ENCODE peak calls at places on chromosomes 12 and 14, in nine cellular contexts. I is testis, Z is heart right ventricle, E is HCT116, B is adipocyte, X is PC-3, H is Peyer's patch, R is neuronal stem cell, U is cardiac muscle cell. J is an unnamed sample. For H3K4me1, the result is how much of the 10 kb centered on the place peaks cover.

GRCh38 chr14:100340454-100340813 is 17.3 kb downstream of the SLC25A47 start:
- DNase-seq in B (no peak), R (no peak), U (no peak), E (no peak), I (peak), H (no peak), Z (no peak), X (no peak), J (peak)

GRCh38 chr12:132248439-132249157 is 80.8 kb downstream of the GALNT9 start:
- DNase-seq in X (peak), R (no peak), I (no peak), U (peak), E (no peak), Z (no peak), B (peak), H (no peak), J (no peak)

GRCh38 chr12:111389635-111390034 is 16.1 kb upstream of the SH2B3 start:
- DNase-seq in E (no peak), B (no peak), U (no peak), I (no peak), Z (no peak), X (peak), H (no peak), R (no peak), J (no peak)

GRCh38 chr14:72443991-72444431 is 449.9 kb downstream of the DPF3 start:
- DNase-seq in B (no peak), E (no peak), X (no peak), R (no peak), H (peak), I (no peak), Z (no peak), U (no peak), J (no peak)

GRCh38 chr12:8493084-8493483 is 20.2 kb upstream of the CLEC4D start:
- DNase-seq in R (no peak), U (no peak), Z (no peak), I (no peak), E (no peak), X (no peak), B (no peak), H (no peak), J (no peak)

GRCh38 chr12:77979597-77980250 is 149.0 kb downstream of the NAV3 start:
- DNase-seq in B (no peak), E (no peak), I (no peak), H (no peak), R (no peak), Z (no peak), X (no peak), U (peak), J (no peak)

GRCh38 chr12:56151672-56152131 is 685 bp upstream of the MYL6B start:
- DNase-seq in Z (no peak), E (peak), B (peak), U (no peak), X (peak), I (peak), H (peak), R (no peak), J (peak)

GRCh38 chr14:96920023-96920422 is 122.8 kb downstream of the VRK1 start:
- DNase-seq in U (no peak), I (no peak), R (no peak), Z (no peak), E (no peak), B (peak), X (no peak), H (no peak), J (no peak)

GRCh38 chr14:31927348-31927826 is 149.7 kb upstream of the ARHGAP5 start:
- DNase-seq in R (no peak), Z (peak), U (peak), H (no peak), E (no peak), B (peak), X (peak), I (no peak), J (no peak)

GRCh38 chr12:122867701-122868461 is 28.0 kb downstream of the VPS37B start:
- DNase-seq in U (no peak), I (peak), E (no peak), R (no peak), H (no peak), X (peak), B (no peak), Z (peak), J (peak)

GRCh38 chr14:58836303-58836702 is 198.5 kb downstream of the DACT1 start:
- DNase-seq in R (no peak), E (no peak), I (no peak), U (no peak), X (no peak), H (no peak), B (no peak), Z (no peak), J (no peak)

GRCh38 chr14:103699901-103700752 is 15.1 kb downstream of the XRCC3 start:
- DNase-seq in B (no peak), I (no peak), E (no peak), Z (no peak), R (no peak), U (no peak), H (no peak), X (no peak), J (no peak)

GRCh38 chr14:68968051-68968450 is 11.1 kb downstream of the ACTN1 start:
- DNase-seq in H (peak), B (no peak), E (no peak), X (no peak), Z (no peak), R (no peak), U (no peak), I (no peak), J (no peak)

GRCh38 chr14:81396108-81396507 is 4.0 kb downstream of the STON2 start:
- DNase-seq in Z (no peak), I (no peak), R (no peak), H (no peak), E (no peak), U (no peak), X (peak), B (no peak), J (no peak)

GRCh38 chr12:6070472-6071257 is 53.8 kb downstream of the VWF start:
- DNase-seq in Z (no peak), U (no peak), B (no peak), H (no peak), R (no peak), X (no peak), I (no peak), E (no peak), J (no peak)

GRCh38 chr12:538731-539539 is 79.2 kb downstream of the B4GALNT3 start:
- DNase-seq in X (peak), B (peak), I (peak), U (peak), E (peak), R (no peak), Z (peak), H (no peak), J (peak)

GRCh38 chr14:71680733-71681387 is 251.4 kb upstream of the RGS6 start:
- DNase-seq in U (no peak), X (no peak), B (no peak), Z (no peak), E (no peak), H (no peak), R (peak), I (no peak), J (no peak)

GRCh38 chr12:71865166-71865713 is 25.7 kb downstream of the TBC1D15 start:
- DNase-seq in U (peak), X (peak), E (no peak), I (no peak), R (no peak), Z (no peak), B (peak), H (no peak), J (no peak)

GRCh38 chr14:23119362-23120327 is 590 bp upstream of the CEBPE start:
- DNase-seq in X (no peak), B (no peak), R (no peak), Z (no peak), U (no peak), H (peak), E (no peak), I (no peak), J (no peak)

GRCh38 chr14:23174785-23175184 is 8.7 kb downstream of the SLC7A8 start:
- DNase-seq in H (no peak), I (no peak), R (no peak), U (no peak), X (no peak), Z (no peak), E (no peak), B (no peak), J (no peak)

GRCh38 chr12:31900271-31900670 is 58.9 kb upstream of the RESF1 start:
- DNase-seq in X (no peak), R (no peak), H (no peak), U (peak), I (no peak), Z (no peak), B (no peak), E (no peak), J (no peak)

DNA sequence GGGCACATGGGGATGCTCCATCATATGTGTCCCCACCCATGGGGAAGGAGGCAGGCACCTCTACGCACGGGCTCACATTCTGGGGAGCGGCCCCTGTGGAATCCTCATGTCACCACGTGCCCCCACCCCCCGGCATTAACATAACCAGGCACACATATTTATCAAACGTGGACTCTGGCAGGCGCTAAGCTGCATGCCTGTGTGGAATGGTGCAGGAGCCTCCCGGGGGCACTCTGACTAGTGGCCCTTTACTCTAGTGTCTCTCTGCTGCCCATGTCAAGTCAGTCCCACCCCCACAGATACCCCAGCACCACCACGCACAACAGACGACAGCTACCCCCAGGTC is 66.1 kb downstream of the CCDC88C start:
- DNase-seq in R (no peak), E (no peak), U (no peak), B (no peak), Z (no peak), H (no peak), I (no peak), X (no peak), J (no peak)
- H3K4me1 ChIP-seq in R (under half), E (under half), U (under half), B (under half), Z (half or more), H (under half), I (under half), X (under half), J (under half)

GRCh38 chr14:64550539-64551333 is 975 bp downstream of the PPP1R36 start:
- DNase-seq in R (no peak), B (no peak), H (no peak), Z (no peak), E (no peak), I (no peak), X (no peak), U (no peak), J (no peak)
- H3K4me3 ChIP-seq in R (peak), B (no peak), H (peak), Z (no peak), E (no peak), I (no peak), X (no peak), U (no peak), J (peak)

DNA sequence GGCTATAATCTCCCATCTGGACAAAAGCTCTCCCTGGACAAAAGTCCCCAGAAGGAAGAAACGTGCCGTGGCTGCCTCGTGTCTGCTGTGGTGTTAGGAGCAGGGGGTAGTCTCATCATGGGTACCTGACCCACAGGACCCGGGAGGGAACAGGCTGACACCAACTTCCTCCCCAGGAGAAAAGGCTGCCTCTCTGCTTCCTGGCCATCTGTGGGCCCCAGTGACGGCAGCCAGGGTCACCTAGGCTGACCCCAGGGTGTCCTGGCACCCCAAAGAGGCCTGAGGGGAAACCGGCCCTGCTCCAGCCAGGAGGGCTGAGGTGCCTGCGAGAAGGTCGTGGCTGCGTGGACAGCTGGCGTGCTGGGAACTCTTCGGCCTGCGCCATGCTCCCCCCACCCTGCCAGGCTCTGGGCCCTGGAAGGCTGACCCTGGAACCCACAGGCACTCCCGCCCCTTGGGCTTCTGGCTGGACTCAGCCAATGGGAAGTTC is 133.9 kb downstream of the RFLNA start:
- DNase-seq in I (no peak), R (no peak), U (no peak), E (no peak), B (no peak), X (no peak), H (no peak), Z (no peak), J (no peak)
- H3K4me1 ChIP-seq in I (under half), R (under half), U (under half), E (under half), B (under half), X (under half), H (under half), Z (half or more), J (under half)

GRCh38 chr12:25058012-25058411 is 109.1 kb upstream of the BCAT1 start:
- DNase-seq in I (no peak), Z (no peak), R (no peak), E (no peak), X (no peak), H (no peak), B (no peak), U (no peak), J (no peak)
- H3K4me3 ChIP-seq in I (no peak), Z (no peak), R (no peak), E (no peak), X (no peak), H (no peak), B (no peak), U (no peak), J (no peak)

J was measured in upper lobe of right lung.